ENCODE peak calls at places on chromosomes 3 and 15, in four cellular contexts. H is hepatocyte, Q is MM.1S, D is mammary epithelial cell. G is an unnamed sample.

GRCh38 chr15:82710926-82711490 is 1.3 kb upstream of the AP3B2 start:
- DNase-seq in H (no peak), Q (no peak), D (no peak), G (no peak)

GRCh38 chr3:66233033-66233432 is 12.2 kb downstream of the SLC25A26 start:
- DNase-seq in H (no peak), Q (peak), D (no peak), G (no peak)

GRCh38 chr15:40893019-40893723 is 1.1 kb upstream of the VPS18 start:
- DNase-seq in H (no peak), Q (no peak), D (peak), G (no peak)

GRCh38 chr3:62371032-62371734 is 2.2 kb downstream of the FEZF2 start:
- DNase-seq in H (no peak), Q (no peak), D (no peak), G (no peak)

GRCh38 chr15:59345326-59345725 is 27.3 kb downstream of the MYO1E start:
- DNase-seq in H (no peak), Q (no peak), D (no peak), G (no peak)

GRCh38 chr15:43285609-43286037 is 18.9 kb upstream of the TGM5 start:
- DNase-seq in H (peak), Q (peak), D (peak), G (no peak)

GRCh38 chr3:161415506-161416231 is 44.4 kb upstream of the SPTSSB start:
- DNase-seq in H (peak), Q (no peak), D (peak), G (no peak)

GRCh38 chr3:104939196-104939595 is 427.5 kb upstream of the ALCAM start:
- DNase-seq in H (no peak), Q (no peak), D (no peak), G (no peak)

GRCh38 chr15:76674883-76675282 is 230.3 kb downstream of the SCAPER start:
- DNase-seq in H (no peak), Q (no peak), D (peak), G (no peak)

GRCh38 chr3:37582117-37582516 is 279.6 kb upstream of the CTDSPL start:
- DNase-seq in H (no peak), Q (no peak), D (no peak), G (no peak)

GRCh38 chr3:120177907-120178306 is 83.7 kb upstream of the GSK3B start:
- DNase-seq in H (no peak), Q (no peak), D (no peak), G (peak)

GRCh38 chr3:120182613-120183524 is 88.6 kb upstream of the GSK3B start:
- DNase-seq in H (no peak), Q (no peak), D (peak), G (peak)

GRCh38 chr3:120177151-120177550 is 82.9 kb upstream of the GSK3B start:
- DNase-seq in H (peak), Q (no peak), D (peak), G (peak)

GRCh38 chr3:120181632-120182031 is 87.4 kb upstream of the GSK3B start:
- DNase-seq in H (no peak), Q (no peak), D (peak), G (peak)

GRCh38 chr3:120180731-120181412 is 86.6 kb upstream of the GSK3B start:
- DNase-seq in H (no peak), Q (no peak), D (peak), G (peak)
- H3K27ac ChIP-seq in H (no peak), Q (no peak), D (no peak), G (no peak)

GRCh38 chr3:31311571-31311970 is 221.2 kb upstream of the STT3B start:
- DNase-seq in H (no peak), Q (no peak), D (no peak), G (no peak)

GRCh38 chr3:31312400-31312799 is 220.3 kb upstream of the STT3B start:
- DNase-seq in H (no peak), Q (no peak), D (peak), G (no peak)

GRCh38 chr3:31319332-31319731 is 213.4 kb upstream of the STT3B start:
- DNase-seq in H (no peak), Q (no peak), D (no peak), G (no peak)

GRCh38 chr3:31314261-31314660 is 218.5 kb upstream of the STT3B start:
- DNase-seq in H (no peak), Q (no peak), D (no peak), G (no peak)
- TF ChIP-seq CTCF in H (no peak), Q (no peak), D (no peak), G (no peak)

DNA sequence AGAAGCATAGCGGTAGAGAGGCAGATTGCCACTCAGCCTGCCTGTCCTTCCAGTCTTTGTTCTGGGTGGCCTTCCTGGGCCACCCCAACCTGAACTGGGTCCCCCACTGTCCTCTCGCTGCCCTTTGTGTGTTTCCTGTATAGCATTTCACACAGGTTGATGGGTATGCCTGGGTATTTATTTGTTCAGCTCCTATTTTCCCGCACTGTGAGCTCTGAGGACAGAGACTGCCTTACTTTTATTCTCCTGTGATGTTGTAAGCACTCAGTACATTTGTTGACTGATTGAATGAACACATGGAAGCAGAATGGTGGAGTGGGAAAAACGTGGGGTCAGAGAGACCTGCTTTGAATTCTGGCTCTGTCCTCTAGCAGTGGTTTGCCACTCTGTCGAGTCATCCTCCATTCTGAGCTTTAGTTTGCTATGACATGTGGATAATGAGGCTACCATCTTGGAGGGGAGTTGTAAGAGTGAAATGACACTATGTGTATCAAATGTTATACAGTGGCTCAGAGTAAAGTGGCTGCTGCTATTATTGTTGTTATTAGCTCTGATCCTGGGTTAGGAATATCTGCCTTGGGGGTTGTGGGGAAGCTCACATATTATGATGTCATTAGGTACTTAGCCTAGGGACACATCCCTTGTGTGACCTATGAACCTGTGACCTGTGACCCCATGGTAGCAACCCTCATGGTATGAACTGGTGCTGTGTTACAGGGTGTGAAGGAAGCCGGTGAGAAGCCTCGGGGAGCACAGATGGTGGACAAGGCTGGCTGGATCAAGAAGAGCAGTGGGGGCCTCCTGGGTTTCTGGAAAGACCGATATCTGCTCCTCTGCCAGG is 6.4 kb downstream of the PLEKHO2 start:
- DNase-seq in H (no peak), Q (no peak), D (no peak), G (no peak)
- H3K4me3 ChIP-seq in H (no peak), Q (no peak), D (no peak), G (no peak)

GRCh38 chr3:71389911-71390573 is 193.5 kb downstream of the FOXP1 start:
- DNase-seq in H (peak), Q (peak), D (peak), G (no peak)
- H3K27ac ChIP-seq in H (peak), Q (peak), D (no peak), G (peak)

GRCh38 chr15:64149424-64150235 is 1.9 kb upstream of the SNX22 start:
- DNase-seq in H (no peak), Q (peak), D (peak), G (no peak)
- TF ChIP-seq CTCF in H (no peak), Q (peak), D (peak), G (no peak)

G was measured in esophagus muscularis mucosa.